ENCODE peak calls at places on chromosomes 1 and 21, in four cellular contexts. L is small intestine, S is lung microvascular endothelial cell, B is GM20000. M is an unnamed sample.

GRCh38 chr1:97593192-97593591 is 327.6 kb downstream of the DPYD start:
- DNase-seq in L (no peak), S (no peak), B (no peak), M (no peak)

GRCh38 chr1:221637641-221638041 is 104.2 kb downstream of the DUSP10 start:
- DNase-seq in L (no peak), S (no peak), B (no peak), M (no peak)

GRCh38 chr1:31755197-31755611 is 8.9 kb downstream of the ADGRB2 start:
- DNase-seq in L (no peak), S (no peak), B (no peak), M (no peak)

GRCh38 chr1:232384172-232384571 is 245.8 kb downstream of the SIPA1L2 start:
- DNase-seq in L (no peak), S (no peak), B (no peak), M (no peak)

GRCh38 chr1:193634470-193634869 is 448.1 kb upstream of the B3GALT2 start:
- DNase-seq in L (peak; percentile 27), S (no peak), B (no peak), M (no peak)

GRCh38 chr1:115189814-115190541 is 100.7 kb upstream of the TSPAN2 start:
- DNase-seq in L (no peak), S (peak; percentile 87), B (no peak), M (no peak)

GRCh38 chr1:177505905-177506590 is 335.3 kb downstream of the BRINP2 start:
- DNase-seq in L (no peak), S (peak; percentile 50), B (no peak), M (no peak)

GRCh38 chr1:43834280-43835140 is 99.1 kb upstream of the ARTN start:
- DNase-seq in L (no peak), S (peak; percentile 45), B (no peak), M (no peak)

GRCh38 chr1:241485145-241485544 is 34.4 kb downstream of the FH start:
- DNase-seq in L (no peak), S (no peak), B (no peak), M (no peak)

GRCh38 chr21:45769896-45770295 is 126.4 kb downstream of the PCBP3 start:
- DNase-seq in L (no peak), S (no peak), B (no peak), M (no peak)

GRCh38 chr1:5975133-5975880 is 16.9 kb downstream of the NPHP4 start:
- DNase-seq in L (peak; percentile 71), S (peak; percentile 73), B (peak; percentile 58), M (no peak)

GRCh38 chr1:201608635-201609395 is 69.9 kb downstream of the NAV1 start:
- DNase-seq in L (no peak), S (no peak), B (no peak), M (no peak)

GRCh38 chr1:36203554-36204346 is 20.5 kb upstream of the THRAP3 start:
- DNase-seq in L (no peak), S (peak; percentile 15), B (peak; percentile 2), M (no peak)

GRCh38 chr1:154502066-154502741 is at the start of the genes SHE and TDRD10:
- DNase-seq in L (no peak), S (peak; percentile 57), B (peak; percentile 65), M (no peak)

GRCh38 chr1:81808760-81809159 is 8.0 kb downstream of the ADGRL2 start:
- DNase-seq in L (no peak), S (peak; percentile 33), B (no peak), M (no peak)

GRCh38 chr21:41559658-41560599 is 52.0 kb upstream of the TMPRSS2 start:
- DNase-seq in L (peak; percentile 90), S (peak; percentile 34), B (peak; percentile 38), M (no peak)

GRCh38 chr1:869499-870244 is 54.1 kb upstream of the SAMD11 start:
- DNase-seq in L (peak; percentile 56), S (peak; percentile 50), B (peak; percentile 88), M (no peak)

GRCh38 chr1:154788886-154789285 is 81.2 kb downstream of the KCNN3 start:
- DNase-seq in L (no peak), S (no peak), B (no peak), M (no peak)

GRCh38 chr1:155250633-155251449 is 4.4 kb downstream of the ENTREP3 start:
- DNase-seq in L (peak; percentile 92), S (peak; percentile 92), B (peak; percentile 98), M (peak; percentile 70)

GRCh38 chr1:150022357-150022756 is 11.8 kb upstream of the OTUD7B start:
- DNase-seq in L (peak; percentile 29), S (no peak), B (no peak), M (no peak)

GRCh38 chr1:38803647-38804046 is 55.9 kb downstream of the RRAGC start:
- DNase-seq in L (no peak), S (no peak), B (no peak), M (no peak)

GRCh38 chr1:180489313-180489712 is 13.1 kb downstream of the ACBD6 start:
- DNase-seq in L (no peak), S (no peak), B (no peak), M (no peak)